ENCODE peak calls at places on chromosomes 12 and 14, in seven cellular contexts. W, F, C, H, N, P and J are unnamed samples.
A peak's percentile ranks its signal among the peaks of the same experiment; 100 is the strongest.

GRCh38 chr12:88703790-88704189 is 123.5 kb upstream of the KITLG start:
- DNase-seq in H (no peak), P (no peak), F (no peak), N (no peak), W (no peak), C (no peak), J (no peak)

GRCh38 chr14:78446807-78447206 is 276.6 kb downstream of the NRXN3 start:
- DNase-seq in F (no peak), P (peak; percentile 15), H (no peak), N (no peak), W (peak; percentile 41), C (no peak), J (no peak)

GRCh38 chr12:84069699-84070098 is 842.9 kb downstream of the SLC6A15 start:
- DNase-seq in P (peak; percentile 56), F (peak; percentile 35), N (no peak), W (no peak), C (no peak), H (no peak), J (no peak)

GRCh38 chr12:98741229-98741614 is 96.1 kb downstream of the APAF1 start:
- DNase-seq in H (no peak), C (no peak), P (peak; percentile 38), W (no peak), N (no peak), F (peak; percentile 27), J (no peak)

GRCh38 chr12:122058750-122059149 is 19.8 kb upstream of the MLXIP start:
- DNase-seq in H (no peak), P (no peak), C (no peak), W (no peak), F (no peak), N (no peak), J (no peak)

GRCh38 chr12:31245822-31246469 is 80.0 kb downstream of the SINHCAF start:
- DNase-seq in H (no peak), F (no peak), W (peak; percentile 28), P (no peak), C (no peak), N (no peak), J (no peak)

GRCh38 chr12:114342651-114343050 is 63.3 kb downstream of the TBX5 start:
- DNase-seq in C (no peak), P (peak; percentile 65), F (peak; percentile 30), N (no peak), H (no peak), W (no peak), J (no peak)

GRCh38 chr12:122499991-122500684 is 594 bp downstream of the ZCCHC8 start:
- DNase-seq in W (peak; percentile 70), C (no peak), N (no peak), P (peak; percentile 75), H (peak; percentile 73), F (peak; percentile 41), J (peak; percentile 60)

GRCh38 chr12:30691122-30691879 is 4.4 kb downstream of the IPO8 start:
- DNase-seq in H (no peak), P (peak; percentile 90), C (no peak), W (no peak), F (peak; percentile 78), N (no peak), J (no peak)

GRCh38 chr14:30443368-30444007 is 115.5 kb upstream of the G2E3 start:
- DNase-seq in P (peak; percentile 63), N (peak; percentile 10), W (no peak), C (no peak), H (no peak), F (peak; percentile 10), J (no peak)

GRCh38 chr12:12592930-12593329 is 18.7 kb upstream of the CREBL2 start:
- DNase-seq in N (no peak), F (no peak), P (peak; percentile 27), C (no peak), W (no peak), H (no peak), J (no peak)

GRCh38 chr12:118981285-118982201 is at the start of gene SRRM4:
- DNase-seq in N (no peak), F (no peak), W (peak; percentile 96), H (peak; percentile 58), C (no peak), P (no peak), J (no peak)

GRCh38 chr14:103456167-103456835 is 66.3 kb downstream of the CKB start:
- DNase-seq in C (no peak), F (no peak), H (no peak), P (no peak), N (no peak), W (no peak), J (no peak)

GRCh38 chr12:112340983-112341840 is 41.0 kb downstream of the HECTD4 start:
- DNase-seq in W (no peak), P (no peak), C (no peak), H (no peak), F (no peak), N (no peak), J (no peak)

GRCh38 chr14:24960816-24961215 is 89.1 kb downstream of the STXBP6 start:
- DNase-seq in H (no peak), N (no peak), C (no peak), P (peak; percentile 51), F (peak; percentile 38), W (no peak), J (no peak)

GRCh38 chr14:73237219-73237785 is at the start of gene PAPLN:
- DNase-seq in C (peak; percentile 74), W (no peak), N (no peak), P (peak; percentile 31), F (no peak), H (no peak), J (peak; percentile 72)

GRCh38 chr14:67221248-67221981 is 19.8 kb upstream of the PALS1 start:
- DNase-seq in W (no peak), C (no peak), N (no peak), H (no peak), F (peak; percentile 41), P (peak; percentile 18), J (no peak)

GRCh38 chr14:101183376-101184103 is 280.0 kb upstream of the RTL1 start:
- DNase-seq in F (no peak), W (peak; percentile 85), H (no peak), P (no peak), N (no peak), C (peak; percentile 66), J (no peak)

GRCh38 chr12:103997277-103997900 is 31.7 kb downstream of the TDG start:
- DNase-seq in F (no peak), P (peak; percentile 54), C (no peak), H (peak; percentile 73), N (no peak), W (no peak), J (no peak)

GRCh38 chr14:74975059-74975810 is 19.8 kb upstream of the PGF start:
- DNase-seq in F (no peak), P (peak; percentile 27), C (no peak), H (peak; percentile 94), W (no peak), N (no peak), J (no peak)

GRCh38 chr14:45198551-45198950 is 54.5 kb downstream of the MIS18BP1 start:
- DNase-seq in F (no peak), N (no peak), H (no peak), C (no peak), P (peak; percentile 78), W (no peak), J (no peak)

GRCh38 chr14:60648934-60649814 is at the start of gene SIX1:
- DNase-seq in N (no peak), W (peak; percentile 85), C (peak; percentile 80), P (peak; percentile 91), H (peak; percentile 74), F (peak; percentile 96), J (peak; percentile 80)

GRCh38 chr14:20278414-20278813 is 27.3 kb downstream of the TTC5 start:
- DNase-seq in H (no peak), P (peak; percentile 31), N (no peak), F (no peak), W (no peak), C (no peak), J (no peak)

GRCh38 chr12:34292736-34293625 is 270.7 kb downstream of the ALG10 start:
- DNase-seq in C (peak; percentile 47), F (no peak), P (no peak), N (peak; percentile 20), W (no peak), H (peak; percentile 38), J (no peak)
- TF ChIP-seq CTCF in C (no peak), F (no peak), P (no peak), N (peak; percentile 81), W (no peak), H (no peak), J (no peak)

GRCh38 chr12:49957570-49957967 is 4.1 kb upstream of the AQP5 start:
- DNase-seq in N (no peak), P (no peak), W (no peak), C (no peak), F (no peak), H (no peak), J (no peak)

GRCh38 chr12:49953961-49954835 is 3.7 kb downstream of the AQP2 start:
- DNase-seq in H (no peak), C (peak; percentile 56), P (no peak), N (no peak), F (no peak), W (no peak), J (no peak)

GRCh38 chr12:49956663-49957569 is 4.8 kb upstream of the AQP5 start:
- DNase-seq in W (no peak), N (no peak), H (no peak), C (no peak), F (no peak), P (no peak), J (no peak)

GRCh38 chr12:49954863-49955830 is 4.6 kb downstream of the AQP2 start:
- DNase-seq in F (no peak), C (peak; percentile 59), P (no peak), N (no peak), W (no peak), H (no peak), J (no peak)

GRCh38 chr12:49955899-49956662 is 5.5 kb downstream of the AQP2 start:
- DNase-seq in P (no peak), C (peak; percentile 21), N (no peak), W (no peak), H (no peak), F (no peak), J (peak; percentile 40)
- TF ChIP-seq CTCF in P (no peak), C (no peak), N (no peak), W (no peak), H (no peak), F (no peak), J (no peak)

GRCh38 chr12:24155042-24155441 is 205.6 kb upstream of the SOX5 start:
- DNase-seq in F (no peak), P (no peak), C (no peak), N (no peak), W (no peak), H (no peak), J (no peak)
- TF ChIP-seq CTCF in F (no peak), P (no peak), C (no peak), N (no peak), W (no peak), H (no peak), J (no peak)

DNA sequence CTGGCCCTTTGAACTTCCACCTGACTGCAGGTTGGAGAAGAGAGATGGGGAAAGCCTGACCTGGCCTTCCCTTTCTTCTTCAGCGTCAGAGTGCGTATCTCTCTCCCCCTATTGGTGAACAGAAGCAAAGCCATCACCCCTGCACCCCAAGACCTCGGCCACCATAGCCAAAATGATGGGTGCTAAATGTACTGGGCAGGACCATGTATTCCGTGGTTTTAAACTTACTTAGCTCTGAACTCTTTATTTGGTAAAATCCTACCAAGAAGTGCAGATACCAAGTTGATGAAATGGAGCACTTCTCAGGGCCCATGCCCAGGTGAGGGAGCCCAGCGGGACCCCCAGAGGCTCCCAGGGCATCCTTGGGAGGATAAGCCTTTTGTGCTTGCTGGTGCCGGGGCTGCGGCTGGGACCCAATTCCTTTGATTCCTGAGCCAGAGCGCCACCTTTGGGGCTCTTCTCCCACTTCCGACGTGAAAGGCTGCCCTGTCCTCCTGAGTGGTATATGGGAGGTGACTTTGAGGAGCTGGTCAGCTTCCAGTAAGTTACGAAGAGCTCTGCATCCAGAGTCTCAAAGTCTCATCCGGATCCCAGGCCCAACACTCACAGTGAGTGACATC is 9.4 kb downstream of the CCND2 start:
- DNase-seq in C (no peak), H (no peak), W (no peak), F (no peak), N (no peak), P (no peak), J (no peak)
- TF ChIP-seq CTCF in C (no peak), H (no peak), W (no peak), F (no peak), N (no peak), P (no peak), J (peak; percentile 6)